ENCODE peak calls at places on chromosomes 16 and 17, in seven cellular contexts. R is PC-9, H is MM.1S, G is left lung, X is colonic mucosa, L is OCI-LY7, T is A549. K is an unnamed sample.

GRCh38 chr16:59632266-59632855 is 898.2 kb upstream of the GOT2 start:
- DNase-seq in T (peak; percentile 48), G (no peak), L (no peak), H (no peak), X (no peak), R (no peak), K (no peak)

GRCh38 chr16:75109732-75110243 is 6.8 kb downstream of the LDHD start:
- DNase-seq in X (peak; percentile 75), T (no peak), R (peak; percentile 69), G (no peak), H (no peak), L (peak; percentile 63), K (no peak)

GRCh38 chr17:77738666-77739531 is 219.6 kb upstream of the TNRC6C start:
- DNase-seq in T (no peak), H (no peak), X (peak; percentile 17), L (no peak), G (peak; percentile 27), R (no peak), K (peak; percentile 6)

GRCh38 chr16:68646948-68647659 is 2.0 kb downstream of the CDH3 start:
- DNase-seq in R (no peak), T (no peak), X (no peak), L (no peak), H (no peak), G (no peak), K (peak; percentile 41)

GRCh38 chr17:880074-880870 is 98.1 kb downstream of the MRM3 start:
- DNase-seq in L (no peak), R (peak; percentile 47), X (no peak), H (no peak), T (no peak), G (no peak), K (no peak)

GRCh38 chr16:674968-675883 is at the start of gene RHBDL1:
- DNase-seq in X (no peak), R (no peak), G (no peak), T (peak; percentile 66), H (no peak), L (no peak), K (peak; percentile 54)

GRCh38 chr16:67177743-67178699 is 5.7 kb downstream of the MATCAP1 start:
- DNase-seq in R (peak; percentile 92), X (peak; percentile 86), L (peak; percentile 53), G (peak; percentile 82), H (peak; percentile 82), T (peak; percentile 76), K (no peak)

GRCh38 chr17:81794074-81794476 is 9.9 kb upstream of the GCGR start:
- DNase-seq in L (no peak), X (no peak), R (no peak), G (no peak), H (no peak), T (no peak), K (no peak)

GRCh38 chr17:17606416-17607000 is 15.0 kb upstream of the PEMT start:
- DNase-seq in X (no peak), T (no peak), H (no peak), L (no peak), R (no peak), G (no peak), K (no peak)

GRCh38 chr16:47055136-47055885 is 81.8 kb upstream of the DNAJA2 start:
- DNase-seq in G (no peak), H (no peak), R (no peak), X (no peak), L (no peak), T (no peak), K (no peak)

GRCh38 chr17:77827461-77827968 is 131.0 kb upstream of the TNRC6C start:
- DNase-seq in L (no peak), R (no peak), X (no peak), G (no peak), H (no peak), T (no peak), K (no peak)

GRCh38 chr17:44557653-44558285 is 485 bp downstream of the FZD2 start:
- DNase-seq in R (no peak), X (no peak), L (no peak), T (peak; percentile 64), H (no peak), G (peak; percentile 44), K (no peak)

GRCh38 chr16:709651-710499 is 4.3 kb upstream of the FBXL16 start:
- DNase-seq in R (peak; percentile 66), X (no peak), H (no peak), G (no peak), L (no peak), T (peak; percentile 83), K (peak; percentile 84)

GRCh38 chr16:10949424-10949970 is 5.1 kb downstream of the CLEC16A start:
- DNase-seq in L (peak; percentile 93), G (peak; percentile 61), X (no peak), R (peak; percentile 42), T (peak; percentile 42), H (no peak), K (peak; percentile 4)

GRCh38 chr16:10947211-10947787 is 2.9 kb downstream of the CLEC16A start:
- DNase-seq in R (no peak), X (no peak), H (no peak), T (no peak), G (peak; percentile 30), L (no peak), K (no peak)

GRCh38 chr16:10946308-10946707 is 1.9 kb downstream of the CLEC16A start:
- DNase-seq in G (peak; percentile 51), L (no peak), H (no peak), X (no peak), T (no peak), R (peak; percentile 45), K (no peak)

GRCh38 chr16:10951016-10951415 is 6.7 kb downstream of the CLEC16A start:
- DNase-seq in L (no peak), X (no peak), R (no peak), T (no peak), G (no peak), H (no peak), K (no peak)

DNA sequence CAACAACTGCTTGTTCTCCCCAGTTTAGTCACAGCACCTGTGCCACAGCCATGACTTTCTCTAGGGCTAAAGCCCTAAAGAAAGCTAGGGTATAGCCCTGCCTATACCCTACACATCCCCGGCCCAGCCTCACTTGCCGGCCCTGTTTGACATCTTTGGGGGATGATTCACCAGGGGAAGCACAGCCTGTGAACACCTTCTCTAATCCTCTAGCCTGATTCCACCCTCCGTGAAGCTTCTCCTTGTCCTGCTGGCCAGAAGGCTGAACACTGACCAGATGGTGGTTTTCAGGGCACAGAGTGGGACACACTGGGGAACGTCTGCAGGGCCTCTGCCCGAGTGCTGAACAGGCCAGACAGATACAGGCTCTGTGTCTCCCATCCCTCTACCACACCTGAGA is 6.0 kb downstream of the CLEC16A start:
- DNase-seq in H (no peak), G (peak; percentile 10), R (peak; percentile 70), X (no peak), L (no peak), T (no peak), K (no peak)
- H3K4me1 ChIP-seq in H (peaks cover 17% of the 10 kb centered on the region), G (peaks cover 71% of the 10 kb centered on the region), R (peaks cover 40% of the 10 kb centered on the region), X (peaks cover 2% of the 10 kb centered on the region), L (peaks cover 71% of the 10 kb centered on the region), T (peaks cover 17% of the 10 kb centered on the region), K (peaks cover 6% of the 10 kb centered on the region)

GRCh38 chr16:49453983-49454382 is 80.4 kb downstream of the C16orf78 start:
- DNase-seq in R (no peak), H (no peak), G (peak; percentile 5), T (no peak), L (no peak), X (no peak), K (no peak)

GRCh38 chr16:49452568-49452967 is 79.0 kb downstream of the C16orf78 start:
- DNase-seq in R (no peak), H (no peak), L (no peak), X (no peak), T (no peak), G (no peak), K (no peak)

GRCh38 chr16:49453001-49453400 is 79.4 kb downstream of the C16orf78 start:
- DNase-seq in R (no peak), L (no peak), H (no peak), T (no peak), G (no peak), X (no peak), K (no peak)

GRCh38 chr16:49454426-49455180 is 81.0 kb downstream of the C16orf78 start:
- DNase-seq in T (no peak), R (no peak), L (no peak), H (no peak), X (no peak), G (peak; percentile 25), K (no peak)

DNA sequence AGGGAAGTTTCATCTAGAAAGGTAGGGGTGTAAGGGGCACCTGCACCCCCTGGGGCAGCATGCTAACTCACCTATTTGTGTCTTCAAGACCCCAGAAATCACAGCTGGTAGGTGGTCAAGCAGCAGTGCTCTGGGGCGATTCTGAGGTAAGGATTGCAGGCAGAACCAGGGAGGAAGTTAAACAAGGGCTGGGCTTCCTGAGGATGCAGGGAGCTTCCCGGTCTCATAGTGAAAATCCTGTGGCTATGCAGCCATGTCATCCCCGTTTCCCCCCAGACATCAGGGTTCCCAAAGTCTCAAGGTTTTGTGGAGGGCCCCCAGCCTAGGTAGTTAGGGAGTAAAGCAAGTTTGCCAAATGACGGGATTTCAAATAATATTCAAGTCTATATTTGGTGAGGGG is 78.5 kb downstream of the C16orf78 start:
- DNase-seq in L (no peak), G (no peak), H (no peak), R (no peak), X (no peak), T (no peak), K (no peak)
- H3K4me3 ChIP-seq in L (no peak overlapping the region), G (no peak overlapping the region), H (no peak overlapping the region), R (no peak overlapping the region), X (no peak overlapping the region), T (no peak overlapping the region), K (no peak overlapping the region)

GRCh38 chr16:31888735-31889134 is 15.1 kb downstream of the ZNF267 start:
- DNase-seq in H (no peak), R (no peak), X (no peak), G (no peak), T (no peak), L (no peak), K (no peak)

GRCh38 chr16:31880322-31880979 is 6.8 kb downstream of the ZNF267 start:
- DNase-seq in T (no peak), L (no peak), H (no peak), X (no peak), R (no peak), G (peak; percentile 41), K (no peak)

GRCh38 chr16:31886227-31886626 is 12.6 kb downstream of the ZNF267 start:
- DNase-seq in G (no peak), R (no peak), H (no peak), L (no peak), X (no peak), T (no peak), K (no peak)
- H3K9me3 ChIP-seq in G (peaks cover 8% of the 10 kb centered on the region), R (peaks cover 27% of the 10 kb centered on the region), H (no peaks in the 10 kb centered on the region), L (peaks cover 59% of the 10 kb centered on the region), X (no peaks in the 10 kb centered on the region), T (peaks cover 84% of the 10 kb centered on the region), K (no peaks in the 10 kb centered on the region)

GRCh38 chr17:55454906-55455474 is 33.4 kb upstream of the MMD start:
- DNase-seq in L (no peak), H (no peak), G (no peak), T (peak; percentile 99), R (no peak), X (no peak), K (no peak)

GRCh38 chr17:55451758-55452468 is 30.3 kb upstream of the MMD start:
- DNase-seq in T (no peak), G (no peak), X (no peak), L (no peak), R (no peak), H (no peak), K (no peak)

GRCh38 chr17:55451203-55451641 is 29.6 kb upstream of the MMD start:
- DNase-seq in G (no peak), R (no peak), T (peak; percentile 81), L (no peak), H (no peak), X (no peak), K (no peak)

GRCh38 chr17:55456307-55457240 is 34.9 kb upstream of the MMD start:
- DNase-seq in L (no peak), T (no peak), H (no peak), R (no peak), X (no peak), G (no peak), K (no peak)

GRCh38 chr17:55453836-55454557 is 32.4 kb upstream of the MMD start:
- DNase-seq in R (no peak), L (no peak), X (no peak), T (no peak), G (no peak), H (no peak), K (no peak)
- H3K4me1 ChIP-seq in R (peaks cover 72% of the 10 kb centered on the region), L (peaks cover 9% of the 10 kb centered on the region), X (no peaks in the 10 kb centered on the region), T (peaks cover 85% of the 10 kb centered on the region), G (peaks cover 13% of the 10 kb centered on the region), H (no peaks in the 10 kb centered on the region), K (peaks cover 13% of the 10 kb centered on the region)

K was measured in HAP-1.